ENCODE peak calls at places on chromosome 14, in four cellular contexts. Y, U, M and L are unnamed samples.

GRCh38 chr14:56905282-56905681 is 95.0 kb upstream of the OTX2 start:
- DNase-seq in U (no peak), M (no peak), Y (no peak), L (no peak)

GRCh38 chr14:103629503-103630121 is 601 bp downstream of the KLC1 start:
- DNase-seq in Y (peak; percentile 80), M (peak; percentile 77), U (peak; percentile 84), L (peak; percentile 56)

GRCh38 chr14:94334837-94335236 is 11.7 kb upstream of the SERPINA6 start:
- DNase-seq in M (no peak), U (no peak), Y (no peak), L (no peak)

GRCh38 chr14:103633391-103633790 is 4.4 kb downstream of the KLC1 start:
- DNase-seq in M (no peak), U (no peak), Y (no peak), L (no peak)

GRCh38 chr14:90760591-90761316 is 55.5 kb downstream of the TTC7B start:
- DNase-seq in U (no peak), Y (no peak), M (no peak), L (no peak)

GRCh38 chr14:104138098-104138890 is at the start of gene KIF26A:
- DNase-seq in Y (peak; percentile 57), U (peak; percentile 62), M (peak; percentile 50), L (no peak)

GRCh38 chr14:103597623-103598372 is 31.2 kb upstream of the KLC1 start:
- DNase-seq in M (no peak), U (no peak), Y (no peak), L (peak; percentile 28)

GRCh38 chr14:103068351-103069073 is 11.2 kb upstream of the CDC42BPB start:
- DNase-seq in M (peak; percentile 70), Y (no peak), U (no peak), L (no peak)

GRCh38 chr14:97218713-97219355 is 421.7 kb downstream of the VRK1 start:
- DNase-seq in M (no peak), Y (no peak), U (no peak), L (no peak)

GRCh38 chr14:92412912-92413311 is 89.9 kb downstream of the SLC24A4 start:
- DNase-seq in M (no peak), U (no peak), Y (no peak), L (no peak)

GRCh38 chr14:103961928-103962578 is 19.7 kb upstream of the RD3L start:
- DNase-seq in U (no peak), Y (no peak), M (no peak), L (no peak)

GRCh38 chr14:89936654-89937185 is 17.8 kb downstream of the EFCAB11 start:
- DNase-seq in Y (no peak), U (no peak), M (no peak), L (no peak)

GRCh38 chr14:83757896-83758295 is 1772.0 kb upstream of the FLRT2 start:
- DNase-seq in M (no peak), U (no peak), Y (no peak), L (no peak)

GRCh38 chr14:104927432-104927816 is 2.7 kb downstream of the PLD4 start:
- DNase-seq in M (no peak), Y (no peak), U (no peak), L (no peak)

GRCh38 chr14:60161176-60162107 is 3.8 kb downstream of the DHRS7 start:
- DNase-seq in Y (peak; percentile 71), M (no peak), U (no peak), L (peak; percentile 16)

GRCh38 chr14:49485290-49485689 is 100.9 kb downstream of the RPS29 start:
- DNase-seq in M (no peak), U (no peak), Y (no peak), L (no peak)

GRCh38 chr14:104889374-104889755 is 24.3 kb downstream of the CEP170B start:
- DNase-seq in Y (peak; percentile 44), M (no peak), U (peak; percentile 61), L (no peak)

GRCh38 chr14:102375126-102375525 is 12.4 kb downstream of the TECPR2 start:
- DNase-seq in Y (no peak), M (no peak), U (no peak), L (no peak)

GRCh38 chr14:101174522-101174838 is 271.0 kb upstream of the RTL1 start:
- DNase-seq in Y (no peak), M (no peak), U (no peak), L (no peak)

GRCh38 chr14:104604461-104605449 is at the start of gene TMEM179:
- DNase-seq in Y (no peak), U (peak; percentile 39), M (no peak), L (no peak)

GRCh38 chr14:95328876-95329503 is 9.3 kb upstream of the CLMN start:
- DNase-seq in Y (no peak), M (no peak), U (peak; percentile 39), L (no peak)

GRCh38 chr14:84961637-84962036 is 568.3 kb upstream of the FLRT2 start:
- DNase-seq in Y (no peak), M (no peak), U (no peak), L (no peak)

GRCh38 chr14:92463141-92463540 is 50.4 kb upstream of the RIN3 start:
- DNase-seq in U (no peak), Y (no peak), M (no peak), L (no peak)

GRCh38 chr14:106294324-106294723 is 767.9 kb downstream of the TMEM121 start:
- DNase-seq in M (no peak), U (no peak), Y (no peak), L (no peak)

GRCh38 chr14:74945261-74945851 is 10.0 kb downstream of the PGF start:
- DNase-seq in U (no peak), Y (peak; percentile 66), M (no peak), L (no peak)

GRCh38 chr14:29529418-29529817 is 398.2 kb downstream of the PRKD1 start:
- DNase-seq in Y (no peak), U (no peak), M (no peak), L (no peak)
- H3K27ac ChIP-seq in Y (no peak overlapping the region), U (no peak overlapping the region), M (no peak overlapping the region), L (no peak overlapping the region)

DNA sequence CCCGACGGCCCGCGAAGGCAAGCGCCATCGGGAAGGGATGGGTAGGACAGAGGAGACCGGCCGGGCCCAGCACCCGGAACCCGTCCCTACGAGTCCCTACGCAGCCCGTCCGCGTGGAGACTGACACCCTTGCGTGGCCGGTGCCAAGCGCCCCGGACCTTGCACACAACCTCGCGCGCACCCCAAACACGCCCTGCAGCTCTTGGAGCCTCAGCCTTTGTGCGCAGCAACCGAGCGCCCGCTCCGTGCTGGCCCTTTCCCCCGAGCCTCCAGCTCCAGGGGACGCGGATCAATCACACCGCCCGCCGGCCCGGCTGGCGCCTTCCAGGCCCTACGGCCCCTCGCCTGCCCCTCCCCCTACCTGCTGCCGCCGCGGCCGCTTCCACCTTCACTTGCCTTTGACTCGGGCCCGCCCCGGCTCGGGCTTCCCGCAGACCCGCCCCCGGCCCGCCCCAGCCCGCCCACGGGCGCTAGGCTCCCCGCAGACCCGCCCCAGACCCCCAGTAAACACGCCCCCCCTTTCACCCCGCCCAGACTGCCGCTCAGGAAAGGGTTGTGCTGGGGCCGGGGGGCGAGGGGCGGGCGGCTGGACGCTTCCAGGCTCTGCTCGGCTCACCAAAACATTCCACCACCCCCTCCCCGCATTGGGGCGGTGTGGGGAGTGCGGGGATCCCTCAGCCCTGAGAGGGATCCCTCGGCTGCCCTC is at the start of gene NDRG2:
- DNase-seq in M (peak; percentile 90), U (peak; percentile 91), Y (peak; percentile 94), L (peak; percentile 88)
- H3K4me3 ChIP-seq in M (peak within 1 kb of the TSS; percentile 76), U (peak within 1 kb of the TSS; percentile 96), Y (peak within 1 kb of the TSS; percentile 98), L (peak within 1 kb of the TSS; percentile 96)

GRCh38 chr14:54708161-54708560 is 141.2 kb downstream of the SAMD4A start:
- DNase-seq in U (no peak), Y (no peak), M (no peak), L (no peak)
- H3K27ac ChIP-seq in U (peak overlapping the region; percentile 5), Y (peak overlapping the region; percentile 57), M (no peak overlapping the region), L (no peak overlapping the region)

GRCh38 chr14:23694085-23694975 is 58.2 kb downstream of the DHRS2 start:
- DNase-seq in U (no peak), Y (no peak), M (no peak), L (no peak)
- H3K4me3 ChIP-seq in U (peak overlapping the region; percentile 12), Y (no peak overlapping the region), M (no peak overlapping the region), L (no peak overlapping the region)

GRCh38 chr14:68951800-68952540 is 27.1 kb downstream of the ACTN1 start:
- DNase-seq in U (no peak), M (no peak), Y (no peak), L (no peak)
- H3K27ac ChIP-seq in U (peak overlapping the region; percentile 100), M (peak overlapping the region; percentile 49), Y (peak overlapping the region; percentile 30), L (peak overlapping the region; percentile 93)

GRCh38 chr14:73759183-73759713 is 45.1 kb upstream of the PNMA1 start:
- DNase-seq in Y (peak; percentile 90), U (peak; percentile 88), M (peak; percentile 83), L (peak; percentile 81)
- H3K4me3 ChIP-seq in Y (peak overlapping the region; percentile 78), U (peak overlapping the region; percentile 86), M (peak overlapping the region; percentile 93), L (peak overlapping the region; percentile 55)

DNA sequence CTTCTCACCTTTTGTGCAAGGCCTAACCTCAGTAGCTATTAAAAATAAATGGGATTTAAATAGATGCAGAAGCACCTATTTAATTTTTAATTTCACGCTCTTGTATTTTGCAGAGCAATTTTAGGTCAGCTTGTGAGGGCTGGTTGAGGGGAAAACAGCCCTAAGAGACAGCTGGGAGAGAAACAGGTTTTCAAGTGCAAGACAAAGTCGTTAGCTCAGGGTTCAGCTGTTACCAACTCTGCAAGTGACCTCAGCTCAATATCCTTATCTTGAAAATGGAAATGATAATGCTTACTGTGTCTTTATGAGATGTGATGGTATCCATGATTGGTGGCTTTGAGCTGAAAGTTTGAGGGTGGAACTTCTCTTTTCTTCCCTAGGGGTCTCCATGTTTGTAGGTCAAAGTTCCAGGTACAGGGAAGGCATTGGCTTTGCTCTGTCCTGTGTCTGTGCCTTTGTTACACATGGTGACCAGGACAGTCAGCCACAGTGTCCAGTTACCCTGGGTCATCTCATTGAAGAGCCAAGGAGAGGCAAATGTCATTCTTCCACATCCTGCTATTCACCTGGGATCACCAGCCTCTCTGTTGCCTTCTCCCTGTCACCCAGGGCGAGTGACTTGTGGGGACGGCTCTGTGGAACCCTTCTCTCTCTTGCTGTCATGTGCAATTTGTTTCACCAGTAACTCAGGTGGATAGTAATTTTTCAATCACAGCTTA is 100.3 kb downstream of the SAMD4A start:
- DNase-seq in U (no peak), M (no peak), Y (no peak), L (no peak)
- H3K27ac ChIP-seq in U (no peak overlapping the region), M (no peak overlapping the region), Y (peak overlapping the region; percentile 61), L (no peak overlapping the region)

GRCh38 chr14:99808133-99808505 is 14.9 kb downstream of the EML1 start:
- DNase-seq in Y (no peak), M (no peak), U (no peak), L (peak; percentile 11)
- H3K4me3 ChIP-seq in Y (no peak overlapping the region), M (no peak overlapping the region), U (no peak overlapping the region), L (no peak overlapping the region)

DNA sequence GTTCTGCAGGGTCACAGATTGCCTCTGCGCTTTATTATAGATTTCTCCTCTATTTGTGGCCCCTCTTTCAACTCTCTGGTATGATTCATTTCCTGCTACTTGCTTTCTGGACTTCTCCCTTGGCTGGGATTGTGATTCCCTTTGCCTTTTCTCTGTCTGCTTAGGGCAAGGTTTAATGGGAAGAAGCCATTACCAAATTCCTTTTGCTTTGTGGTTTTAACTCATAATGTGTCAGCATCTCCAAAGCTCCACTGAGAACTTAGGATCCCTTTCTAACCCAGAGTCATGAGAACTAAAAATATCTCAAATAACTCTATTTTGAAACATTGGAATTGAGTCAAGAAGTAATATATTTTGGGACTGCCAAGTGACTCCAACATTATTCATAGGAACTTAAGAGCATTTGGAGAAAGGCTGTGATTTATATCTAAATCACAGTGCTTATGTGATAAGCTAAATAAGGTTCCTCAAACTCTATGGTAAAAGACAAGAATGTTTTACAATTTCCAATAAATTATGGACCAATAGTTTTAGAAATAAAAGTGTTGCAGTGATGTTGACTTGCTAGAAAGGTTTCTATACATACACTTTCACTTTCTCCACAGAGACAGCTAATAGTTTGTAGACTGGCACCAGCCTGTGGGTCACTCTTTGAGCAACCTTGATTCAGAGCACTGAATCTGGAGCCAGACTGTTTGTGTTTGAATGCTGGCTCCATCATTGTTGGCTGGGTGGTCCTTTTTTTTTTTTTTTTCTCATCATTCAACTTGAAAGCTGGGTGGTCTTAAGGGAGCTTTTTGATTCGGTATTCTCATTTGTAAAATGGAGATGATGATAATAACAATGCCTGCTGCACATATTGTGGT is 93.9 kb downstream of the DACT1 start:
- DNase-seq in Y (no peak), U (no peak), M (no peak), L (no peak)
- H3K27ac ChIP-seq in Y (peak overlapping the region; percentile 54), U (peak overlapping the region; percentile 42), M (no peak overlapping the region), L (no peak overlapping the region)